ENCODE peak calls at places on chromosomes 13 and 19, in five cellular contexts. O, M, A, H and U are unnamed samples.
A peak's percentile ranks its signal among the peaks of the same experiment; 100 is the strongest.

GRCh38 chr19:29612801-29613595 is 6.9 kb downstream of the POP4 start:
- DNase-seq in H (no peak), O (no peak), M (no peak), A (no peak), U (no peak)

GRCh38 chr19:17601683-17602082 is 46.2 kb downstream of the COLGALT1 start:
- DNase-seq in A (no peak), M (no peak), H (no peak), O (no peak), U (no peak)

GRCh38 chr13:106473174-106473573 is 62.3 kb downstream of the EFNB2 start:
- DNase-seq in A (no peak), O (no peak), M (no peak), H (no peak), U (no peak)

GRCh38 chr19:11137542-11138384 is 17.8 kb downstream of the SPC24 start:
- DNase-seq in M (peak; percentile 94), H (peak; percentile 94), A (peak; percentile 84), O (peak; percentile 77), U (peak; percentile 87)

GRCh38 chr13:101681834-101682233 is 229.4 kb downstream of the ITGBL1 start:
- DNase-seq in A (no peak), O (no peak), H (peak; percentile 18), M (no peak), U (no peak)

GRCh38 chr19:13069415-13070369 is 33.0 kb downstream of the LYL1 start:
- DNase-seq in H (no peak), O (no peak), A (no peak), M (peak; percentile 58), U (no peak)

GRCh38 chr19:31330237-31330636 is 19.0 kb downstream of the TSHZ3 start:
- DNase-seq in M (no peak), O (no peak), H (no peak), A (no peak), U (no peak)

GRCh38 chr19:677601-678380 is 1.6 kb downstream of the FSTL3 start:
- DNase-seq in H (peak; percentile 32), O (no peak), A (no peak), M (no peak), U (peak; percentile 31)

GRCh38 chr13:45681101-45681500 is 21.0 kb upstream of the CBY2 start:
- DNase-seq in O (no peak), H (peak; percentile 62), M (no peak), A (no peak), U (no peak)